ENCODE peak calls at places on chromosomes 6 and 20, in four cellular contexts. One of them, this sample, is unnamed.
A peak's percentile ranks its signal among the peaks of the same experiment; 100 is the strongest.

GRCh38 chr6:30932665-30933365 is 845 bp upstream of the SFTA2 start:
- DNase-seq in HEK293T: no peak
- DNase-seq in GM12878: no peak
- DNase-seq in HepG2: no peak
- DNase-seq in this sample: no peak

GRCh38 chr20:6680854-6681253 is 86.6 kb upstream of the BMP2 start:
- DNase-seq in HepG2: no peak
- DNase-seq in HEK293T: no peak
- DNase-seq in GM12878: no peak
- DNase-seq in this sample: no peak

GRCh38 chr20:58021481-58021880 is 207.0 kb downstream of the ANKRD60 start:
- DNase-seq in HepG2: no peak
- DNase-seq in GM12878: no peak
- DNase-seq in HEK293T: peak; percentile 17
- DNase-seq in this sample: peak; percentile 89

GRCh38 chr20:38843346-38843745 is 37.8 kb downstream of the PPP1R16B start:
- DNase-seq in HEK293T: no peak
- DNase-seq in GM12878: no peak
- DNase-seq in HepG2: no peak
- DNase-seq in this sample: no peak

GRCh38 chr6:29129326-29130012 is 21.6 kb downstream of the OR2J3 start:
- DNase-seq in HepG2: no peak
- DNase-seq in HEK293T: no peak
- DNase-seq in GM12878: no peak
- DNase-seq in this sample: no peak

GRCh38 chr20:17735206-17735804 is 35.5 kb downstream of the BANF2 start:
- DNase-seq in HEK293T: no peak
- DNase-seq in GM12878: no peak
- DNase-seq in HepG2: no peak
- DNase-seq in this sample: no peak

GRCh38 chr6:150336299-150336698 is 32.5 kb upstream of the IYD start:
- DNase-seq in GM12878: peak; percentile 53
- DNase-seq in HEK293T: no peak
- DNase-seq in HepG2: no peak
- DNase-seq in this sample: no peak

GRCh38 chr6:41228616-41229015 is 467 bp downstream of the TREML4 start:
- DNase-seq in HepG2: no peak
- DNase-seq in GM12878: no peak
- DNase-seq in HEK293T: peak; percentile 28
- DNase-seq in this sample: peak; percentile 30

GRCh38 chr6:28978137-28978491 is 27.0 kb downstream of the ZNF311 start:
- DNase-seq in GM12878: no peak
- DNase-seq in HEK293T: no peak
- DNase-seq in HepG2: no peak
- DNase-seq in this sample: no peak

GRCh38 chr6:68497927-68498326 is 137.2 kb upstream of the ADGRB3 start:
- DNase-seq in HepG2: no peak
- DNase-seq in GM12878: no peak
- DNase-seq in HEK293T: no peak
- DNase-seq in this sample: no peak

GRCh38 chr6:52063584-52064400 is 23.6 kb downstream of the PKHD1 start:
- DNase-seq in HepG2: peak; percentile 61
- DNase-seq in GM12878: peak; percentile 42
- DNase-seq in HEK293T: peak; percentile 60
- DNase-seq in this sample: peak; percentile 32

GRCh38 chr6:110125361-110125760 is 54.1 kb downstream of the WASF1 start:
- DNase-seq in GM12878: no peak
- DNase-seq in HepG2: peak; percentile 2
- DNase-seq in HEK293T: no peak
- DNase-seq in this sample: no peak

GRCh38 chr6:13302291-13302690 is 26.0 kb downstream of the TBC1D7 start:
- DNase-seq in HEK293T: no peak
- DNase-seq in GM12878: no peak
- DNase-seq in HepG2: no peak
- DNase-seq in this sample: no peak

GRCh38 chr6:29961966-29962365 is 19.6 kb downstream of the HLA-A start:
- DNase-seq in HepG2: no peak
- DNase-seq in GM12878: no peak
- DNase-seq in HEK293T: no peak
- DNase-seq in this sample: no peak

GRCh38 chr6:4727671-4728435 is 48.4 kb upstream of the CDYL start:
- DNase-seq in HepG2: peak; percentile 69
- DNase-seq in HEK293T: peak; percentile 15
- DNase-seq in GM12878: no peak
- DNase-seq in this sample: peak; percentile 58

GRCh38 chr6:14664112-14664592 is 546.6 kb downstream of the CD83 start:
- DNase-seq in HepG2: no peak
- DNase-seq in HEK293T: no peak
- DNase-seq in GM12878: no peak
- DNase-seq in this sample: no peak

GRCh38 chr6:4607026-4607704 is 169.0 kb upstream of the CDYL start:
- DNase-seq in GM12878: no peak
- DNase-seq in HEK293T: no peak
- DNase-seq in HepG2: no peak
- DNase-seq in this sample: no peak

GRCh38 chr20:24718696-24719095 is 230.4 kb upstream of the CST7 start:
- DNase-seq in HepG2: no peak
- DNase-seq in GM12878: no peak
- DNase-seq in HEK293T: no peak
- DNase-seq in this sample: no peak

GRCh38 chr6:107308676-107309075 is 150.7 kb downstream of the PDSS2 start:
- DNase-seq in HEK293T: no peak
- DNase-seq in GM12878: no peak
- DNase-seq in HepG2: no peak
- DNase-seq in this sample: no peak

GRCh38 chr6:134402372-134402984 is 84.6 kb upstream of the SGK1 start:
- DNase-seq in HEK293T: no peak
- DNase-seq in HepG2: no peak
- DNase-seq in GM12878: no peak
- DNase-seq in this sample: no peak

DNA sequence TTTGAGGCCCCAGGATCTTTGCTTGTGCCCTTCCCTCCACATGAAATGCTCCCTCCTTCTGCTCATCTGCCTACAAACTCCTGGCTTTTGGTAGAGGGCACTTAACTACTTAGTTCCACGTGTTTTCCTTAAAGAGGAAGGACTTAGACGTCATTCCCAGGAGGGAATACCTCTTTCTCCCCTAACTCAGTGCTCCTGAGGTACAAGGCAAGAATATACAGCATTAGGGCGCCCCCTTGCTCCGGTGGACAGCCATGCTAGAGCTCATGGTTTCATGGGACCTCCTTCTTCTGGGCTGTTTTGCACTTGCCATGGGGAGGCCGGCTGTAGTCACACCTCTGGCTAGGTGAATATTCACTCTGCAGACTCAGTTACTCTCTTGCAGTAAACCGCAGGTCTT is 93.8 kb upstream of the LY86 start:
- DNase-seq in HEK293T: peak; percentile 51
- DNase-seq in HepG2: peak; percentile 23
- DNase-seq in GM12878: peak; percentile 45
- DNase-seq in this sample: peak; percentile 62
- TF ChIP-seq FOXK2 in HEK293T: no peak
- TF ChIP-seq FOXK2 in HepG2: no peak
- TF ChIP-seq FOXK2 in GM12878: no peak
- TF ChIP-seq FOXK2 in this sample: no peak

DNA sequence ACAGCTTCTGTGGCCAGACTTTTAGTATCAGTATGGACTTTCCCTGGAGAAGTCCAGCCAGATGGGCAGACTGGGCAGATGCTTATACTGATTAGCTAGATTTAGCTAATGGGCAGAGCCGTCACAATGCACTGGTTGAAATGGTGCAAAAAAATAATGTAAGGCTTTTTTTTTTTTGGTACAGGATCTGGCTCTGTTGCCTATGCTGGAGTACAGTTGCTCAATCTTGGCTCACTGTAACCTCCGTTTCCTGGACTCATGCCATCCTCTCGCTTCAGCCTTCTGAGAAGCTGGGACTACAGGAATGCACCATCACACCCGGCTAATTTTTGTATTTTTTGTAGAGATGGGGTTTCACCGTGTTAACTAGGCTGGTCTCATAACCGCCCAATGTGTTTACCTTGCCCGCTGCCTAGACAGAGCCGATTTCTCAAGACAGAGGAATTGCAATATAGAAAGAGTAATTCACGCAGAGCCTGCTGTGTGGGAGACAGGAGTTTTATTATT is 16.4 kb upstream of the KIFC1 start:
- DNase-seq in HepG2: no peak
- DNase-seq in GM12878: no peak
- DNase-seq in HEK293T: no peak
- DNase-seq in this sample: no peak
- TF ChIP-seq FOXK2 in HepG2: no peak
- TF ChIP-seq FOXK2 in GM12878: no peak
- TF ChIP-seq FOXK2 in HEK293T: no peak
- TF ChIP-seq FOXK2 in this sample: no peak

GRCh38 chr6:46090115-46091079 is 39.4 kb upstream of the ENPP4 start:
- DNase-seq in HEK293T: peak; percentile 72
- DNase-seq in GM12878: peak; percentile 17
- DNase-seq in HepG2: peak; percentile 50
- DNase-seq in this sample: peak; percentile 65
- TF ChIP-seq FOXK2 in HEK293T: no peak
- TF ChIP-seq FOXK2 in GM12878: no peak
- TF ChIP-seq FOXK2 in HepG2: no peak
- TF ChIP-seq FOXK2 in this sample: no peak

DNA sequence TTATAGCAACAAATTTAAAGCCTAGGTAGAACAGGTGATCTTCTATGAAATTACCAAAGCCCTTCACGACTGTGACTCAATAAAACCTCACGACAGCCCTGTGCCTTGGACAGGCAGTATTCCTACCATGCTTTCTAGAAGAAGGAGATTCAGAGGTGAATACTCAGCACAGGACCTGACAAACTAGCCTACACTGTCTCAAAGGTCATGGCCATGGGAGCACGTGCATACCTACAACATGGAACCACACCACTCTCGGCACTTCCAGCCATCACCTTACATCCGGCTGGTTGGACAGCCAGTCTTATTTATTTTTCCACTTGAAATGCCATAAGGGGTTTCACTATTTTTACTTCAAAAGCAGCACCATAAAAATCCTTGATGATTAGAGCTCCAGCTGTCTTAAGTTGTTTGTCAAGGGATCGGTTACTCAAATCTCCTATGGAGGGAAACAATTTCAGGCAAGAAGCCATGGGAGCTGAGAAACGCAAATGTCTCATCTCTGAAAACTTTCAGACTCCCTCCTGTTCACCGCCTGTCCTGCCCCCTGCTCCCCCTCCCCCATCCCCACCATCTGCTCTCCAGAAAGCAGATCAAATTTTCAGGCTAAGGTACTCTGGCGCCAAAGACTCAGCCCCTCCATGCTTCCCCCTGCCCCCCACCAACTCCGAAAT is 4.2 kb upstream of the NNAT start:
- DNase-seq in HepG2: no peak
- DNase-seq in GM12878: no peak
- DNase-seq in HEK293T: no peak
- DNase-seq in this sample: no peak
- TF ChIP-seq FOXK2 in HepG2: no peak
- TF ChIP-seq FOXK2 in GM12878: no peak
- TF ChIP-seq FOXK2 in HEK293T: no peak
- TF ChIP-seq FOXK2 in this sample: no peak

GRCh38 chr6:168277274-168277669 is 42.3 kb downstream of the DACT2 start:
- DNase-seq in GM12878: no peak
- DNase-seq in HepG2: no peak
- DNase-seq in HEK293T: no peak
- DNase-seq in this sample: no peak
- TF ChIP-seq FOXK2 in GM12878: no peak
- TF ChIP-seq FOXK2 in HepG2: no peak
- TF ChIP-seq FOXK2 in HEK293T: no peak
- TF ChIP-seq FOXK2 in this sample: no peak

GRCh38 chr6:5764401-5764955 is 242.2 kb downstream of the NRN1 start:
- DNase-seq in GM12878: peak; percentile 8
- DNase-seq in HepG2: no peak
- DNase-seq in HEK293T: no peak
- DNase-seq in this sample: no peak
- TF ChIP-seq FOXK2 in GM12878: no peak
- TF ChIP-seq FOXK2 in HepG2: no peak
- TF ChIP-seq FOXK2 in HEK293T: no peak
- TF ChIP-seq FOXK2 in this sample: no peak

DNA sequence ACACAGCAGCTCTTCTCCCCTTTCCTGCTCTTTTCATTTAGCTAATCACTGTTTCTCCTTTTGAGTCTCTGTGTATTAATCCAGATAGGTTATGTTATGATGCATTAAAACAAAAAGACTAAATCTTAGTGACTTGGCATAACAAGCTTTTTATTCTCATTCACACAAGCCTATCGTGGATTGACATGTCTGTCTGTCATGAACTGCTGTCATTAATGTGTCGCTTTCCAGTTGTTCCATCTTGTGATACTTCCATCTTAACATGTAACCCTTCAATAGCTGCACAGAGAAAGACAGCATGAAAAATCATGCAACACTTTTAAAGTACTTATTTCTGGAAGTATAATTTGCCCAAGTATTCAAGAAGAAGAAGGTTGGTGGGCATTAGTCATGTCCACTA is 128.7 kb downstream of the GRIK2 start:
- DNase-seq in HEK293T: no peak
- DNase-seq in GM12878: no peak
- DNase-seq in HepG2: no peak
- DNase-seq in this sample: no peak
- TF ChIP-seq FOXK2 in HEK293T: no peak
- TF ChIP-seq FOXK2 in GM12878: no peak
- TF ChIP-seq FOXK2 in HepG2: no peak
- TF ChIP-seq FOXK2 in this sample: no peak

GRCh38 chr6:34234667-34235604 is 1.7 kb upstream of the HMGA1 start:
- DNase-seq in HEK293T: no peak
- DNase-seq in HepG2: no peak
- DNase-seq in GM12878: no peak
- DNase-seq in this sample: peak; percentile 87

GRCh38 chr6:34233867-34234266 is 2.8 kb upstream of the HMGA1 start:
- DNase-seq in HEK293T: no peak
- DNase-seq in HepG2: no peak
- DNase-seq in GM12878: no peak
- DNase-seq in this sample: no peak

GRCh38 chr6:34237316-34237721 is 646 bp downstream of the HMGA1 start:
- DNase-seq in GM12878: no peak
- DNase-seq in HepG2: no peak
- DNase-seq in HEK293T: peak; percentile 48
- DNase-seq in this sample: peak; percentile 85

GRCh38 chr6:34236423-34237315 is at the start of gene HMGA1:
- DNase-seq in HEK293T: peak; percentile 92
- DNase-seq in GM12878: peak; percentile 51
- DNase-seq in HepG2: peak; percentile 81
- DNase-seq in this sample: peak; percentile 98

GRCh38 chr6:34235605-34236422 is 859 bp upstream of the HMGA1 start:
- DNase-seq in GM12878: no peak
- DNase-seq in HEK293T: no peak
- DNase-seq in HepG2: no peak
- DNase-seq in this sample: peak; percentile 88
- TF ChIP-seq FOXK2 in GM12878: no peak
- TF ChIP-seq FOXK2 in HEK293T: no peak
- TF ChIP-seq FOXK2 in HepG2: no peak
- TF ChIP-seq FOXK2 in this sample: no peak

GRCh38 chr20:14896569-14896968 is 559.2 kb upstream of the FLRT3 start:
- DNase-seq in HEK293T: no peak
- DNase-seq in HepG2: no peak
- DNase-seq in GM12878: no peak
- DNase-seq in this sample: no peak
- TF ChIP-seq FOXK2 in HEK293T: no peak
- TF ChIP-seq FOXK2 in HepG2: no peak
- TF ChIP-seq FOXK2 in GM12878: no peak
- TF ChIP-seq FOXK2 in this sample: no peak